ENCODE peak calls at places on chromosomes 5 and 9, in four cellular contexts. Y is H9, E is neuronal stem cell, B is IMR-90. A is an unnamed sample.

GRCh38 chr5:71907001-71907564 is 188.0 kb downstream of the CARTPT start:
- DNase-seq in Y (no peak), E (no peak), B (no peak), A (peak; percentile 46)

GRCh38 chr5:159758189-159758588 is 158.1 kb upstream of the ADRA1B start:
- DNase-seq in Y (no peak), B (no peak), E (no peak), A (no peak)

GRCh38 chr5:116395178-116395577 is 179.4 kb downstream of the SEMA6A start:
- DNase-seq in B (no peak), E (no peak), Y (no peak), A (no peak)

GRCh38 chr9:130378875-130379648 is 65.7 kb upstream of the ASS1 start:
- DNase-seq in B (no peak), E (no peak), Y (no peak), A (no peak)

GRCh38 chr5:152007556-152007955 is 82.9 kb upstream of the GLRA1 start:
- DNase-seq in E (no peak), B (no peak), Y (peak; percentile 30), A (no peak)

GRCh38 chr9:137972988-137973470 is 95.4 kb downstream of the CACNA1B start:
- DNase-seq in E (no peak), B (no peak), Y (no peak), A (no peak)

GRCh38 chr5:1178529-1179382 is 22.6 kb upstream of the SLC6A19 start:
- DNase-seq in Y (no peak), E (no peak), B (no peak), A (no peak)

GRCh38 chr9:94870793-94871558 is 144.5 kb downstream of the AOPEP start:
- DNase-seq in Y (no peak), E (no peak), B (no peak), A (peak; percentile 54)

GRCh38 chr5:180079702-180080466 is 8.3 kb upstream of the RNF130 start:
- DNase-seq in E (no peak), Y (no peak), B (no peak), A (no peak)

GRCh38 chr5:146223179-146223578 is 19.8 kb downstream of the RBM27 start:
- DNase-seq in B (no peak), Y (no peak), E (no peak), A (no peak)

GRCh38 chr5:38456657-38457056 is 99.8 kb downstream of the LIFR start:
- DNase-seq in B (no peak), Y (no peak), E (no peak), A (no peak)

GRCh38 chr9:22214497-22215031 is 205.5 kb upstream of the CDKN2B start:
- DNase-seq in E (no peak), Y (no peak), B (peak; percentile 77), A (peak; percentile 79)

GRCh38 chr5:67844937-67845336 is 370.6 kb upstream of the PIK3R1 start:
- DNase-seq in E (no peak), Y (no peak), B (no peak), A (no peak)

GRCh38 chr5:53151713-53152458 is 42.3 kb upstream of the MOCS2 start:
- DNase-seq in E (no peak), B (peak; percentile 93), Y (no peak), A (peak; percentile 67)

GRCh38 chr5:1111727-1112289 is at the start of gene SLC12A7:
- DNase-seq in B (no peak), E (peak; percentile 47), Y (peak; percentile 73), A (no peak)

GRCh38 chr5:573976-574375 is 38.2 kb upstream of the CEP72 start:
- DNase-seq in Y (peak; percentile 24), B (no peak), E (no peak), A (no peak)

GRCh38 chr5:168106008-168106761 is 185.3 kb upstream of the WWC1 start:
- DNase-seq in B (peak; percentile 20), E (no peak), Y (no peak), A (no peak)

GRCh38 chr9:93567271-93567959 is 9.0 kb upstream of the PHF2 start:
- DNase-seq in B (no peak), E (no peak), Y (no peak), A (no peak)

GRCh38 chr9:93952784-93953491 is 2.2 kb downstream of the BARX1 start:
- DNase-seq in B (no peak), E (no peak), Y (peak; percentile 48), A (no peak)

GRCh38 chr5:54159153-54159836 is 151.1 kb downstream of the ARL15 start:
- DNase-seq in Y (no peak), B (peak; percentile 69), E (no peak), A (peak; percentile 47)

GRCh38 chr9:85344901-85345300 is 396.9 kb downstream of the AGTPBP1 start:
- DNase-seq in B (no peak), E (no peak), Y (no peak), A (no peak)

GRCh38 chr9:132146015-132146414 is 15.8 kb upstream of the NTNG2 start:
- DNase-seq in Y (no peak), B (no peak), E (no peak), A (no peak)

GRCh38 chr9:90903731-90904422 is 102.3 kb downstream of the SYK start:
- DNase-seq in B (no peak), E (no peak), Y (no peak), A (no peak)

GRCh38 chr9:72588336-72588735 is 66.9 kb downstream of the TMC1 start:
- DNase-seq in E (no peak), Y (no peak), B (peak; percentile 29), A (no peak)

GRCh38 chr5:8981496-8981895 is 564.4 kb downstream of the SEMA5A start:
- DNase-seq in B (peak; percentile 67), E (no peak), Y (no peak), A (no peak)

GRCh38 chr5:138662599-138662998 is 87.4 kb upstream of the HSPA9 start:
- DNase-seq in B (no peak), Y (no peak), E (no peak), A (no peak)

GRCh38 chr5:93395010-93395409 is 186.0 kb downstream of the NR2F1-AS1 start:
- DNase-seq in B (no peak), Y (no peak), E (no peak), A (no peak)

GRCh38 chr5:52693279-52693678 is 94.4 kb upstream of the ITGA1 start:
- DNase-seq in E (no peak), Y (peak; percentile 45), B (peak; percentile 45), A (peak; percentile 53)

GRCh38 chr5:136622737-136623136 is 257.4 kb upstream of the TRPC7 start:
- DNase-seq in B (no peak), E (no peak), Y (no peak), A (no peak)

GRCh38 chr9:94639996-94640376 is 668 bp upstream of the FBP1 start:
- DNase-seq in E (no peak), B (no peak), Y (peak; percentile 81), A (no peak)

GRCh38 chr5:91556-92263 is at the start of gene PLEKHG4B:
- DNase-seq in E (peak; percentile 84), B (no peak), Y (peak; percentile 93), A (no peak)

GRCh38 chr5:127863610-127864395 is 160.6 kb downstream of the CCDC192 start:
- DNase-seq in E (no peak), Y (no peak), B (peak; percentile 24), A (no peak)

GRCh38 chr9:135048046-135048757 is 39.3 kb upstream of the OLFM1 start:
- DNase-seq in Y (peak; percentile 17), E (no peak), B (no peak), A (no peak)

GRCh38 chr5:58999804-59000595 is 417.1 kb downstream of the RAB3C start:
- DNase-seq in E (no peak), B (no peak), Y (peak; percentile 85), A (no peak)

GRCh38 chr9:92642041-92642451 is 27.9 kb downstream of the IPPK start:
- DNase-seq in Y (peak; percentile 5), E (no peak), B (no peak), A (no peak)

GRCh38 chr5:159965031-159965837 is 43.7 kb upstream of the TTC1 start:
- DNase-seq in Y (peak; percentile 80), E (no peak), B (peak; percentile 57), A (peak; percentile 63)

GRCh38 chr5:72557576-72558336 is 50.5 kb upstream of the ZNF366 start:
- DNase-seq in B (no peak), Y (no peak), E (no peak), A (no peak)

GRCh38 chr5:97182571-97183099 is 412 bp downstream of the RIOK2 start:
- DNase-seq in B (peak; percentile 36), Y (no peak), E (no peak), A (no peak)

GRCh38 chr9:127967151-127967809 is 13.5 kb downstream of the EEIG1 start:
- DNase-seq in B (no peak), Y (no peak), E (no peak), A (no peak)

GRCh38 chr9:127968046-127968445 is 12.7 kb downstream of the EEIG1 start:
- DNase-seq in E (no peak), B (peak; percentile 77), Y (no peak), A (peak; percentile 63)

GRCh38 chr9:127966416-127967150 is 14.2 kb downstream of the EEIG1 start:
- DNase-seq in B (no peak), E (no peak), Y (no peak), A (no peak)

GRCh38 chr9:127970401-127971313 is 10.1 kb downstream of the EEIG1 start:
- DNase-seq in E (no peak), Y (no peak), B (no peak), A (no peak)

DNA sequence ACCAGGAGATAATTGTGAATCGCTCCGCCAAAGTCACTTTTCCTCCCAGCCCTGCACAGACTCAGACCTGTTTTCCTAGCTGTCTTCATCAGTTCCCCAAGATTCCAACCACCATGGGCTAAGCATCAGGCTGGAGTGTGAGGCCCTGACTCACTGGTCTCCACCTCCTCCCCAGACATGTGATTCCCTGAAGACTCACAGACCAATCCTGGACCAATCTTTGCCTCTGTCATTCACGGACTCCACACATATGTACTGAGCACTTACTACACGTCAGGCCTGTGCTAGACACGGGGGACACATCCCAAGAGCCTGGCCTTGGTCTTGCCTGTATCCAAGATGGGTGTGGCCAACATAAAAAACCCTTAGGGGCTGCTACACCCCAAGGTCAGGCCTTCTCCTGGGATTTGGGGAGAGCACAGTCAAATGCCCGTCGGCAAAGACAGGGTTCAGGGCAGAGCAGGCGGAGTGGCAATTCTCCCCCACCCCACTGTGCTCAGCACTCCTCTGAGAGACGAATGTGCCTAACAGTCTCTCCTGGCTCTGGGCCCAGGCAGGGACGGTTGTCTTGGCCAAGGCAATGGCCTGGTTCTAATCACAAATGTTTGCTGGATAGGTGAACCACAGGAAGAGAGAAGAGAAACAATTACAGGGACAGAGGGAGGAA is 11.9 kb downstream of the EEIG1 start:
- DNase-seq in B (peak; percentile 94), E (no peak), Y (no peak), A (peak; percentile 94)
- H3K9ac ChIP-seq in B (no peak overlapping the region), E (no peak overlapping the region), Y (no peak overlapping the region), A (peak overlapping the region; percentile 70)

GRCh38 chr9:20550326-20550725 is 72.0 kb downstream of the MLLT3 start:
- DNase-seq in B (no peak), E (no peak), Y (no peak), A (no peak)
- H2BK15ac ChIP-seq in B (no peak overlapping the region), E (no peak overlapping the region), Y (no peak overlapping the region), A (no peak overlapping the region)

GRCh38 chr9:127369428-127369827 is 27.5 kb upstream of the SLC2A8 start:
- DNase-seq in B (no peak), E (no peak), Y (peak; percentile 45), A (no peak)
- H2AFZ ChIP-seq in B (no peak overlapping the region), E (no peak overlapping the region), Y (no peak overlapping the region), A (no peak overlapping the region)

GRCh38 chr9:128685636-128686489 is 3.2 kb upstream of the SET start:
- DNase-seq in Y (no peak), B (no peak), E (no peak), A (peak; percentile 79)

GRCh38 chr9:128684065-128684324 is 5.0 kb upstream of the SET start:
- DNase-seq in Y (no peak), B (no peak), E (peak; percentile 29), A (no peak)

GRCh38 chr9:128684325-128685021 is 4.5 kb upstream of the SET start:
- DNase-seq in E (peak; percentile 63), B (peak; percentile 76), Y (peak; percentile 87), A (peak; percentile 79)

GRCh38 chr9:128683340-128684064 is 5.5 kb upstream of the SET start:
- DNase-seq in B (peak; percentile 19), E (peak; percentile 76), Y (peak; percentile 97), A (peak; percentile 51)

GRCh38 chr9:128685022-128685332 is 4.0 kb upstream of the SET start:
- DNase-seq in Y (no peak), B (no peak), E (no peak), A (no peak)
- H3K9ac ChIP-seq in Y (peak overlapping the region; percentile 92), B (no peak overlapping the region), E (no peak overlapping the region), A (peak overlapping the region; percentile 91)

A was measured in mesenchymal stem cell.